ENCODE peak calls at places on chromosomes 7 and 10, in four cellular contexts. D is coronary artery, Q is kidney, T is pancreas. A is an unnamed sample.
A peak's percentile ranks its signal among the peaks of the same experiment; 100 is the strongest.

GRCh38 chr10:3902809-3903410 is 117.9 kb upstream of the KLF6 start:
- DNase-seq in D (no peak), T (no peak), Q (no peak), A (no peak)

GRCh38 chr10:119654540-119654939 is 3.4 kb downstream of the BAG3 start:
- DNase-seq in T (no peak), D (no peak), Q (peak; percentile 81), A (peak; percentile 79)

GRCh38 chr10:128324058-128324457 is 197.8 kb upstream of the MKI67 start:
- DNase-seq in D (no peak), Q (no peak), T (no peak), A (no peak)

GRCh38 chr10:64174666-64175265 is 653.6 kb downstream of the REEP3 start:
- DNase-seq in Q (no peak), T (no peak), D (no peak), A (no peak)

GRCh38 chr10:49608925-49609282 is 1.2 kb upstream of the SLC18A3 start:
- DNase-seq in D (peak; percentile 41), Q (no peak), T (peak; percentile 44), A (no peak)

GRCh38 chr10:44761076-44761475 is 150.1 kb upstream of the TMEM72 start:
- DNase-seq in D (no peak), Q (no peak), T (no peak), A (no peak)

GRCh38 chr10:23067939-23068775 is 27.2 kb upstream of the MSRB2 start:
- DNase-seq in D (no peak), T (peak; percentile 86), Q (peak; percentile 75), A (peak; percentile 77)

GRCh38 chr7:12297709-12298108 is 86.6 kb downstream of the TMEM106B start:
- DNase-seq in T (no peak), D (no peak), Q (no peak), A (no peak)

GRCh38 chr10:77158666-77159065 is 478.9 kb downstream of the KCNMA1 start:
- DNase-seq in Q (no peak), T (no peak), D (no peak), A (no peak)

GRCh38 chr10:3946234-3947229 is 161.5 kb upstream of the KLF6 start:
- DNase-seq in Q (no peak), T (no peak), D (no peak), A (no peak)

GRCh38 chr7:78535655-78536054 is 737.1 kb downstream of the PHTF2 start:
- DNase-seq in D (no peak), T (no peak), Q (no peak), A (no peak)

GRCh38 chr7:149871576-149871975 is 2.2 kb upstream of the ATP6V0E2 start:
- DNase-seq in T (no peak), D (no peak), Q (no peak), A (no peak)

GRCh38 chr10:62194924-62195674 is 73.5 kb downstream of the RTKN2 start:
- DNase-seq in Q (no peak), D (no peak), T (no peak), A (no peak)

GRCh38 chr7:1142051-1142635 is 17.9 kb downstream of the ZFAND2A start:
- DNase-seq in Q (peak; percentile 22), T (no peak), D (no peak), A (no peak)

GRCh38 chr7:140214075-140214684 is 37.4 kb upstream of the KDM7A start:
- DNase-seq in T (peak; percentile 61), Q (peak; percentile 84), D (no peak), A (no peak)

GRCh38 chr10:127441350-127442219 is 107.5 kb upstream of the NPS start:
- DNase-seq in T (no peak), Q (peak; percentile 93), D (no peak), A (no peak)

GRCh38 chr10:72524489-72524888 is 101.4 kb downstream of the MICU1 start:
- DNase-seq in Q (no peak), T (no peak), D (no peak), A (no peak)

GRCh38 chr10:132397036-132397541 is at the start of gene PWWP2B:
- DNase-seq in D (no peak), T (peak; percentile 84), Q (peak; percentile 90), A (no peak)

GRCh38 chr7:30992414-30992813 is 28.7 kb downstream of the GHRHR start:
- DNase-seq in Q (no peak), D (no peak), T (peak; percentile 40), A (no peak)

GRCh38 chr7:21141476-21141875 is 286.4 kb upstream of the SP4 start:
- DNase-seq in D (no peak), T (no peak), Q (no peak), A (no peak)

GRCh38 chr7:112110175-112110574 is 96.0 kb downstream of the DOCK4 start:
- DNase-seq in D (no peak), Q (no peak), T (no peak), A (no peak)

GRCh38 chr10:99920901-99921300 is 88.8 kb downstream of the DNMBP start:
- DNase-seq in D (no peak), T (no peak), Q (no peak), A (no peak)

GRCh38 chr10:71621263-71621751 is 98.3 kb downstream of the C10orf105 start:
- DNase-seq in T (no peak), Q (no peak), D (no peak), A (peak; percentile 88)

GRCh38 chr7:99102809-99103690 is 40.9 kb downstream of the SMURF1 start:
- DNase-seq in T (no peak), Q (no peak), D (no peak), A (no peak)

GRCh38 chr10:119498889-119499864 is 43.3 kb downstream of the RGS10 start:
- DNase-seq in Q (peak; percentile 15), D (no peak), T (no peak), A (no peak)

GRCh38 chr10:11170993-11171416 is 153.3 kb downstream of the CELF2 start:
- DNase-seq in Q (no peak), D (no peak), T (no peak), A (no peak)

GRCh38 chr7:84924341-84924740 is 262.5 kb downstream of the SEMA3D start:
- DNase-seq in D (no peak), T (no peak), Q (no peak), A (no peak)

GRCh38 chr10:28592953-28593352 is 60.0 kb downstream of the WAC start:
- DNase-seq in D (no peak), Q (no peak), T (no peak), A (no peak)

GRCh38 chr7:125773113-125773800 is 843.6 kb upstream of the POT1 start:
- DNase-seq in Q (no peak), D (no peak), T (no peak), A (no peak)

GRCh38 chr10:12832096-12832495 is 169.4 kb downstream of the CCDC3 start:
- DNase-seq in Q (no peak), D (no peak), T (no peak), A (no peak)

GRCh38 chr7:44534087-44534486 is 7.0 kb downstream of the NPC1L1 start:
- DNase-seq in Q (no peak), T (no peak), D (no peak), A (no peak)

GRCh38 chr7:75842836-75843446 is 29.3 kb upstream of the CCL24 start:
- DNase-seq in D (no peak), Q (no peak), T (no peak), A (no peak)

GRCh38 chr7:81470084-81470723 is 299.6 kb downstream of the HGF start:
- DNase-seq in T (peak; percentile 73), Q (peak; percentile 74), D (no peak), A (peak; percentile 38)

GRCh38 chr10:15897282-15897681 is 37.0 kb upstream of the MINDY3 start:
- DNase-seq in D (no peak), Q (no peak), T (no peak), A (no peak)

GRCh38 chr10:14535497-14536199 is 204.9 kb upstream of the FRMD4A start:
- DNase-seq in T (no peak), Q (no peak), D (no peak), A (no peak)

GRCh38 chr7:137484326-137484725 is 140.8 kb upstream of the PTN start:
- DNase-seq in T (no peak), D (no peak), Q (no peak), A (no peak)

GRCh38 chr7:5699951-5700384 is 81.5 kb downstream of the RNF216 start:
- DNase-seq in D (no peak), Q (no peak), T (no peak), A (no peak)

DNA sequence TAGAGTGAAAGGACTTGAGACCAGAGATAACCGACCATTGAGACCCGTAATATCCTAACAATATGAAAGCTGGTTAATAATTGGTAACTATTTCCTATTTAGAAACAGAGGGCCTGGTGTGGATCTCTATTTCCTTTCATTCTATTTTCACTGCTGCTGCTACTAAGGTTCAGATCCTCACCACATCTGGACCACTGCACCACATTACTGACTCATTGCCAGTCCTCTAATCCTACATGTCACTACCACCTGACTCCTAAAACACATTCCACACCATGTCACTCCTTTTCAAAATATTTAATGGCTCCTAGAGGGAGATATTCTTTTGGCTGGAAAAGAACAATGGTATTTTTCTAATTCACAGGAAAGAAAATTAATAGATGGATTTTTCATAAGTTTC is 6.4 kb downstream of the USP54 start:
- DNase-seq in T (no peak), D (no peak), Q (no peak), A (no peak)
- TF ChIP-seq CTCF in T (no peak), D (no peak), Q (no peak), A (no peak)

DNA sequence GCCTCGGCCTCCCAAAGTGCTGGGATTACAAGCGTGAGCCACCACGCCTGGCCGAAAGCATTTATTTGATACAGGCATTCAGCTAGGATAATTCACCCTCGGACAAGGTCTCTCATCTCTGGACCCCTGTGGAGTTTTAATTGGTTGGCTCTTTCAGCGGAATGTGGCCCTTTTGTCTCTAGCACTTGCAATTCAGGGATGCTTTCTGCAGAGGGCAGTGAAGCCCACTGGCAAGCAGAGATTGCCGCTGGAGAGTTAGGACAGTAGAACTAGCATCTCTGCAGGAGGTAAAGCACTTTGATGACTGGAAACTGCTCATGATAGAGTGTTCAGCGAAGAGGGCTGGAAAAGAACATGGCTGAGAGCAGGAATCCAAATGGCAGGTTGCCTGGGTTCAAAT is 62.0 kb downstream of the SUFU start:
- DNase-seq in T (peak; percentile 1), Q (no peak), D (no peak), A (no peak)
- TF ChIP-seq CTCF in T (no peak), Q (no peak), D (no peak), A (no peak)

GRCh38 chr7:94374231-94374630 is 20.5 kb upstream of the COL1A2 start:
- DNase-seq in D (peak; percentile 88), T (no peak), Q (peak; percentile 92), A (peak; percentile 84)
- TF ChIP-seq CTCF in D (no peak), T (no peak), Q (no peak), A (no peak)

GRCh38 chr10:117553171-117553814 is 10.7 kb downstream of the EMX2 start:
- DNase-seq in D (no peak), T (no peak), Q (peak; percentile 84), A (no peak)
- TF ChIP-seq CTCF in D (no peak), T (no peak), Q (peak; percentile 4), A (no peak)

DNA sequence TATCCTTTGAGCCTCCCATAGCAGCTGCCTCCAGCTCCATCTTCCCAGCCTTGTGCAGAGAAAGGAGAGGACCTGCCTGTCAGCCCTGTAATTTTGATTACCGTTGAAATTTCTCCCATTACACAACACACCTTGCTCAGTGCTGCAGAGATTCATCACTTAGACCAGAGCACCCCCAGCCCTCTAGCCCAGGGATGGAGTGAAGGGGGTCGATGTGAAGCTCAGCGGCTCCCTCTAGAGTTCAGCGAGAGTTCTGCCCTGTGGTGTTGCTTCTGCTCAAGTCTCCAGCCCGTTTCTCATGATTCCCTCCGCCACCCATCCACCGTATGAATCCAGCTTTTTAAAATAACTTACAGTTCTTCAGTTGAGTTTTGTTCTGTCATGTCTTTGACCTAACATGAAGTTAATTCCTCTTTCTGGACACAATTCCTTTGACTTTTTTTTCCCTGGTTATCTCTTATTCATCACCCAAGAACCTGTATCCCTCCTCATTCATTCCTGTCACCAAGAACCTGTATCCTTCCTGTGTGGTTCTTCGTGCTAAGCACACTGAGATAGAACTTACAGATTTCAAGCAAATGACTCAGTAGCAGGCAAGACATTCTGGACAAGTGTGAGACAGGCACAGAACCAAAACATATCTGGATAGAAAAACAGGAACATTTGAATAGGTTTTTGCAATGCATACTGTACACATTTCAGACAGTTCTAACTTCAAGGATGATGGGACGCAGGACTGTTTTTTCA is 34.9 kb upstream of the ZNF32 start:
- DNase-seq in Q (no peak), D (no peak), T (no peak), A (no peak)
- TF ChIP-seq CTCF in Q (peak; percentile 31), D (no peak), T (peak; percentile 19), A (no peak)

A was measured in tibial artery.